ENCODE peak calls at places on chromosomes 2 and 18, in seven cellular contexts. D, P, U, Z, M, W and S are unnamed samples.
A peak's percentile ranks its signal among the peaks of the same experiment; 100 is the strongest.

GRCh38 chr18:37254256-37254880 is 311.2 kb downstream of the CELF4 start:
- DNase-seq in D (no peak), P (no peak), U (peak; percentile 28), Z (no peak), M (no peak), W (no peak), S (no peak)

GRCh38 chr2:120108049-120108448 is 95.2 kb downstream of the EPB41L5 start:
- DNase-seq in D (peak; percentile 83), P (no peak), U (no peak), Z (no peak), M (peak; percentile 45), W (no peak), S (no peak)

GRCh38 chr2:28824207-28824606 is 13.6 kb downstream of the SPDYA start:
- DNase-seq in D (no peak), P (no peak), U (no peak), Z (no peak), M (no peak), W (no peak), S (no peak)

GRCh38 chr2:66498597-66498910 is 63.6 kb downstream of the MEIS1 start:
- DNase-seq in D (no peak), P (no peak), U (peak; percentile 27), Z (no peak), M (no peak), W (no peak), S (no peak)

GRCh38 chr2:95376311-95377215 is 25.9 kb upstream of the FAHD2A start:
- DNase-seq in D (no peak), P (no peak), U (no peak), Z (no peak), M (no peak), W (no peak), S (no peak)

GRCh38 chr2:58634653-58635347 is 393.7 kb upstream of the FANCL start:
- DNase-seq in D (no peak), P (no peak), U (peak; percentile 38), Z (no peak), M (no peak), W (no peak), S (no peak)

GRCh38 chr18:56627991-56628390 is 10.4 kb downstream of the TXNL1 start:
- DNase-seq in D (peak; percentile 10), P (no peak), U (no peak), Z (no peak), M (no peak), W (no peak), S (no peak)

GRCh38 chr2:144330951-144331651 is 188.8 kb downstream of the ZEB2 start:
- DNase-seq in D (peak; percentile 18), P (no peak), U (peak; percentile 26), Z (no peak), M (no peak), W (no peak), S (no peak)

GRCh38 chr2:176080540-176081355 is 3.0 kb downstream of the EVX2 start:
- DNase-seq in D (no peak), P (peak; percentile 77), U (peak; percentile 51), Z (no peak), M (no peak), W (peak; percentile 8), S (no peak)

GRCh38 chr2:46540496-46541342 is 61.4 kb downstream of the TMEM247 start:
- DNase-seq in D (peak; percentile 86), P (no peak), U (no peak), Z (peak; percentile 36), M (peak; percentile 82), W (no peak), S (no peak)

GRCh38 chr18:78992041-78992735 is 12.6 kb downstream of the SALL3 start:
- DNase-seq in D (no peak), P (peak; percentile 79), U (peak; percentile 55), Z (no peak), M (no peak), W (peak; percentile 52), S (no peak)

GRCh38 chr2:67945976-67946375 is 116.8 kb downstream of the C1D start:
- DNase-seq in D (no peak), P (no peak), U (no peak), Z (no peak), M (no peak), W (no peak), S (no peak)

GRCh38 chr2:102667072-102667471 is 47.7 kb downstream of the SLC9A2 start:
- DNase-seq in D (no peak), P (no peak), U (no peak), Z (no peak), M (no peak), W (no peak), S (peak; percentile 29)

GRCh38 chr2:152089238-152089637 is 9.6 kb downstream of the CACNB4 start:
- DNase-seq in D (no peak), P (no peak), U (no peak), Z (no peak), M (no peak), W (no peak), S (no peak)

GRCh38 chr18:54776282-54776977 is 51.8 kb upstream of the RAB27B start:
- DNase-seq in D (peak; percentile 99), P (no peak), U (no peak), Z (peak; percentile 89), M (peak; percentile 99), W (no peak), S (no peak)

GRCh38 chr2:6723865-6724571 is 141.7 kb downstream of the CMPK2 start:
- DNase-seq in D (no peak), P (no peak), U (no peak), Z (no peak), M (no peak), W (no peak), S (no peak)

GRCh38 chr2:61582191-61582590 is 44.0 kb upstream of the XPO1 start:
- DNase-seq in D (no peak), P (no peak), U (peak; percentile 88), Z (no peak), M (no peak), W (no peak), S (no peak)

GRCh38 chr18:77000527-77000926 is 132.1 kb downstream of the MBP start:
- DNase-seq in D (peak; percentile 32), P (no peak), U (peak; percentile 61), Z (peak; percentile 42), M (peak; percentile 31), W (peak; percentile 65), S (peak; percentile 74)

DNA sequence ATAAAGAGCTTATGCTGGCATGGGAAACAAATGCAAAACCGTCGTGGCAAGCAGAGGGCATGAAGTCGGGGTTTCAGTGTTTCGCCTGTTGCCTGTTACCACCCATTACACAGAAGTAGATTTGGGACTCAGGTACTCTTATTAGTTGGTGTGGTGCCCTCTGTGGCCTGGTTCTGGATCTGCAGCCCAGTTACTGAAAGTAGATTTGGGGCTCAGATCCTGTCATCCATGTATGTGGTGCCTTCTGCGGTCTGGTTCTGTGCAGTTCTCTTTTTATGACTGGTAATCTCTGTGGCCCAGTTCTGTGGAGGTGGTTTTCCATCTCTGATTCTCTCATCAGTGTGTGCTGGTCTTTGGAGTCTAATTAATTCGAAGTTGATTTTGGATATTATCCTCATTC is 45.2 kb downstream of the ADNP2 start:
- DNase-seq in D (peak; percentile 11), P (no peak), U (peak; percentile 76), Z (no peak), M (no peak), W (peak; percentile 28), S (no peak)
- TF ChIP-seq CTCF in D (peak; percentile 40), P (no peak), U (peak; percentile 74), Z (no peak), M (peak; percentile 73), W (peak; percentile 6), S (peak; percentile 50)

DNA sequence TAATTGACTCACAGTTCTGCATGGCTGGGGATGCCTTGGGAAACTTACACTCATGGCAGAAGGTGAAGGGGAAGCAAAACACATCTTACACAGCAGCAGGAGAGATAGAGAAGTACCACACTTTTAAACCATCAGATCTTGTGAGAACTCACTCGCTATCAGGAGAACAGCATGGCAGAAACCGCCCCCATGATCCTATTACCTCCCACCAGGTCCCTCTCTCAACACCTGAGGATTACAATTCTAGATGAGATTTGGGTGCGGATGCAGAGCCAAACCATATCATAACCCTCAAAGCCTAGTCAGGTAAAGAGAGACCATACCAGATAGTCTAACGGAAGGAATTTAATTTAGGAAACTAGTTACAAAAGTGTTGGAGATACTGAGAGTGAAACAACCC is 182.6 kb upstream of the ACVR2A start:
- DNase-seq in D (no peak), P (no peak), U (no peak), Z (no peak), M (no peak), W (no peak), S (no peak)
- TF ChIP-seq CTCF in D (no peak), P (no peak), U (no peak), Z (no peak), M (no peak), W (no peak), S (no peak)

GRCh38 chr2:13046557-13047165 is 329.9 kb downstream of the TRIB2 start:
- DNase-seq in D (peak; percentile 24), P (no peak), U (peak; percentile 4), Z (no peak), M (peak; percentile 8), W (no peak), S (no peak)
- TF ChIP-seq CTCF in D (peak; percentile 53), P (no peak), U (no peak), Z (peak; percentile 53), M (peak; percentile 77), W (peak; percentile 71), S (peak; percentile 21)

GRCh38 chr2:104412384-104412783 is 441.5 kb upstream of the POU3F3 start:
- DNase-seq in D (no peak), P (no peak), U (peak; percentile 78), Z (peak; percentile 12), M (no peak), W (peak; percentile 65), S (peak; percentile 33)
- TF ChIP-seq CTCF in D (peak; percentile 29), P (peak; percentile 62), U (peak; percentile 80), Z (peak; percentile 50), M (peak; percentile 53), W (peak; percentile 83), S (peak; percentile 46)

DNA sequence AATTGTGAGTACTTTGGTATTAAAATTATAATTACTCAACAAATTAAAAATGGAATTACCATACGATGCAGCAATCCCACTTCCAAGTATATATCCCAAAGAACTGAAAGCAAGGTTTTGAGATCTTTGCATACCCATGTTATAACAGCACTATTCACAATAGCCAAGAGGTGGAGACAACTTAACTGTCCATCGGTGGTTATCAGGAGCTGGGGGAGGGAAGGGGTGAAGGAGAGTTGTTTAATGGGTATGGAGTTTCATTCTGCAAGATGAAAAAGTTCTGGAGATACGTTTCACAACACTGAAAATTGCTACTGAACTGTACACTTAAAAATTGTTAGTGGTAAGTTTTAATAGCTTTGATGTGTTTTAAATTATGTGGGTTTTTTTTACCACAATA is 25.7 kb downstream of the RAB10 start:
- DNase-seq in D (no peak), P (no peak), U (no peak), Z (no peak), M (no peak), W (no peak), S (no peak)
- TF ChIP-seq CTCF in D (peak; percentile 6), P (no peak), U (peak; percentile 18), Z (no peak), M (peak; percentile 9), W (no peak), S (no peak)

DNA sequence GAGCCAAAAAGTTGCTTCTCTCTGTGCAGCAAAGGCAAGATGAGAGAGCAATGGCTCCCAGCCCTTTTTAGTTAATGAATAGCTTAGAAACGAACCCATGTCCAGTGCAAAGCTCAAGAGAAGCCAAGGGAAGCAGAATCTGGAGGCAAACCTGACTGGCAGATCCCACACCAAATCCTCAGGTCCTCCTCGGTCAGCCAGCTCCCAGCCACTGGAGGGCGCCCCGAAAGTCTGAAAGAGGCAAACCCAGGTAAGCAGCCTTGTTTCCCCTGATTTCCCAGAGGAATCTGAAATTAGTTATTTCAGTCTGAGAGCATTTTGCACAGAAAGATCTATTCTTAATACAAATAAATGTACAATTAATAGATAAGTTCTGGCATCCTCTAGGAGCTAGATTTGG is 71.3 kb upstream of the PID1 start:
- DNase-seq in D (no peak), P (peak; percentile 54), U (peak; percentile 86), Z (peak; percentile 5), M (no peak), W (peak; percentile 70), S (no peak)
- TF ChIP-seq CTCF in D (no peak), P (peak; percentile 34), U (peak; percentile 92), Z (peak; percentile 79), M (peak; percentile 74), W (peak; percentile 41), S (peak; percentile 47)